ENCODE peak calls at places on chromosomes 12 and 14, in nine cellular contexts. K, A, S, Z, P, D, Y, E and W are unnamed samples.

GRCh38 chr12:104490850-104491249 is 34.1 kb downstream of the CHST11 start:
- DNase-seq in Z (no peak), Y (no peak), A (no peak), P (no peak), E (no peak), D (no peak), S (no peak), K (no peak), W (no peak)

GRCh38 chr14:92922883-92923743 is at the start of gene CHGA:
- DNase-seq in Z (peak; percentile 65), Y (no peak), S (peak; percentile 29), E (peak; percentile 60), A (peak; percentile 86), D (no peak), K (peak; percentile 29), P (no peak), W (peak; percentile 12)

GRCh38 chr12:56630180-56630632 is at the start of gene BAZ2A:
- DNase-seq in K (peak; percentile 68), E (peak; percentile 92), P (peak; percentile 58), S (peak; percentile 67), Y (peak; percentile 81), A (peak; percentile 95), D (no peak), Z (peak; percentile 94), W (peak; percentile 80)

GRCh38 chr14:94400454-94400853 is 12.1 kb upstream of the SERPINA1 start:
- DNase-seq in P (no peak), Z (no peak), A (no peak), K (no peak), D (no peak), S (no peak), Y (peak; percentile 61), E (no peak), W (no peak)

GRCh38 chr14:75301666-75302325 is 23.2 kb downstream of the FOS start:
- DNase-seq in S (peak; percentile 70), P (no peak), Z (no peak), K (no peak), D (no peak), A (peak; percentile 73), E (no peak), Y (peak; percentile 89), W (peak; percentile 30)

GRCh38 chr14:76050797-76051392 is 65.3 kb downstream of the IFT43 start:
- DNase-seq in K (peak; percentile 78), A (peak; percentile 79), S (peak; percentile 68), P (peak; percentile 49), D (no peak), E (peak; percentile 55), Z (peak; percentile 76), Y (peak; percentile 41), W (peak; percentile 84)

GRCh38 chr14:31059152-31059924 is 33.2 kb upstream of the STRN3 start:
- DNase-seq in D (no peak), Z (peak; percentile 45), A (peak; percentile 60), P (peak; percentile 88), K (peak; percentile 93), Y (no peak), S (peak; percentile 89), E (no peak), W (peak; percentile 89)

GRCh38 chr12:31011746-31012567 is 61.7 kb upstream of the DDX11 start:
- DNase-seq in Z (peak; percentile 16), K (no peak), E (no peak), D (no peak), Y (no peak), A (no peak), P (no peak), S (no peak), W (no peak)

GRCh38 chr14:91170504-91171121 is 56.7 kb downstream of the DGLUCY start:
- DNase-seq in E (no peak), Y (no peak), D (no peak), P (no peak), S (no peak), K (peak; percentile 71), Z (no peak), A (no peak), W (peak; percentile 48)

GRCh38 chr14:24818054-24818822 is 184.2 kb upstream of the GZMB start:
- DNase-seq in P (no peak), E (no peak), D (no peak), K (no peak), S (no peak), Y (peak; percentile 85), Z (no peak), A (peak; percentile 75), W (no peak)

GRCh38 chr14:24816011-24816928 is 182.3 kb upstream of the GZMB start:
- DNase-seq in P (peak; percentile 50), A (peak; percentile 67), Y (peak; percentile 77), Z (no peak), S (peak; percentile 34), K (peak; percentile 70), D (no peak), E (no peak), W (peak; percentile 12)

GRCh38 chr14:24816929-24817637 is 183.1 kb upstream of the GZMB start:
- DNase-seq in P (no peak), Y (peak; percentile 74), K (no peak), E (no peak), Z (no peak), A (peak; percentile 55), D (no peak), S (no peak), W (no peak)

GRCh38 chr14:24818823-24819341 is 184.9 kb upstream of the GZMB start:
- DNase-seq in E (no peak), P (no peak), S (no peak), K (no peak), Y (no peak), D (no peak), Z (no peak), A (no peak), W (no peak)

DNA sequence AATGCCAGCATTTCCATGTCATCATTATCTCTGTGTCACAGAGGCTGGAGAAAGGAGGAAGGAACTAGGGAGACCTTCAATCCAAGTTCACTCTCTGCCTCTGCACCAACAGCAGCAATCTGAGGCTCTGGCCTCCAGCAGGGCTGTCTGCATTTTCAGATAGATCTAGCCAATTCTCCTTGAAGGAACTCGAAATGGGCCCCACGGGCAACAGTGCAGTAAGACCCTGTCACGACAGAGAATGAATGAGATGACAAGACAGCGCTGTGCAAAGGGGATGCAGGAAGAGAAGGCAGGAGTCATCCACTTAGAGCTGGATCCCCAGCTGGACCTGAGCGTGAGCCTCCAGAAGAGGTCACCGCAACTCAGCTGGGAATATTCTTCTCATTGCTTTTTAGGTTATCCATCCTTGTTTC is 183.7 kb upstream of the GZMB start:
- DNase-seq in K (peak; percentile 62), Z (no peak), A (peak; percentile 39), S (peak; percentile 46), Y (no peak), E (no peak), D (no peak), P (no peak), W (no peak)
- TF ChIP-seq CTCF in K (peak; percentile 70), Z (peak; percentile 22), A (peak; percentile 51), S (peak; percentile 34), Y (peak; percentile 27), E (peak; percentile 23), D (no peak), P (peak; percentile 4), W (peak; percentile 67)

GRCh38 chr14:100669011-100669412 is 57.7 kb upstream of the DLK1 start:
- DNase-seq in Z (no peak), S (no peak), P (no peak), A (peak; percentile 9), K (no peak), E (no peak), D (no peak), Y (no peak), W (no peak)
- H3K4me3 ChIP-seq in Z (no peak overlapping the region), S (no peak overlapping the region), P (no peak overlapping the region), A (no peak overlapping the region), K (no peak overlapping the region), E (no peak overlapping the region), D (no peak overlapping the region), Y (no peak overlapping the region), W (no peak overlapping the region)

DNA sequence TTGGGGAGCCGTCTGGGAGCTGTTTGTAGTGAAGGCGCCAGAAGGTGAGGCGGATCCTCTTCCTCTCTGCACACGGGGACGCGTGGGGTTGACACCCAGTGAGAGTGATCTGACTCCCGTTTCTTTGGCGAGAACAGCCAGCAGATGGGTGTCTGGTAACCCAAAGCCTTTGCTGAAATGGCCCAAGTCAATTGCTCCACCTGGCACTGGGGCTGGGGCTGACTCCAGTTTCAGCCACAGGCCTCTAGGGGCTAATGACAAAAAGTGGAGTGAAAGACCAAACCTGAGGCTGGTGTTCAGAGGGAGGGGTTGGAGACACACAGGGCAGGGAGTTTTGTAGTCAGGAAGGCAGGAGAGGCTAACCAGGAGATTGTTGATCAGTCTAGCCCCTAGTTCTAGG is 87.0 kb downstream of the FRMD6 start:
- DNase-seq in P (no peak), S (no peak), E (peak; percentile 31), Y (no peak), Z (no peak), K (no peak), D (no peak), A (no peak), W (no peak)
- TF ChIP-seq CTCF in P (no peak), S (no peak), E (no peak), Y (no peak), Z (no peak), K (no peak), D (no peak), A (no peak), W (no peak)

DNA sequence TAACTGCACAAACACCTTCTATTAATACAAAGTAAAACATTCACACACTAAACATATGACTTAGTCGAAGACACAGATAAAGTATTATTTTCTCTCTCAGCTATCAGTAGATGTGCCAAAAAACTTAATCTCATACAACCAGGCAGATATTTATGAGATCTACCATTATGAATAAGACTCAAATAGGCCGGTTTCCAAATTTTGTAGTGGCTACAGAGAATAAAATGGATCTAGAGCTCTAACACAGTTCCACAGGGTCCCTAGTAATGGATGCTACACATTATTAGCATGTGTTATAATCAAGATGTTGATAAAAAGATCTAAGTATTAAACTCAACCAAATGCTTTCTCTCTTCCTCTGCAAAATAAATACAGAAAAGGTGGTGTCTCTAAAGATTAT is 10.4 kb downstream of the SAV1 start:
- DNase-seq in E (no peak), P (no peak), A (no peak), Z (no peak), K (peak; percentile 62), D (no peak), Y (no peak), S (no peak), W (no peak)
- H3K4me3 ChIP-seq in E (no peak overlapping the region), P (no peak overlapping the region), A (no peak overlapping the region), Z (peak overlapping the region; percentile 9), K (peak overlapping the region; percentile 1), D (no peak overlapping the region), Y (no peak overlapping the region), S (peak overlapping the region; percentile 6), W (no peak overlapping the region)

GRCh38 chr14:100278702-100279101 is 27.5 kb downstream of the SLC25A29 start:
- DNase-seq in E (no peak), K (peak; percentile 60), Z (no peak), D (no peak), S (peak; percentile 50), Y (no peak), A (no peak), P (peak; percentile 57), W (peak; percentile 49)
- TF ChIP-seq CTCF in E (no peak), K (peak; percentile 41), Z (no peak), D (no peak), S (peak; percentile 24), Y (no peak), A (no peak), P (peak; percentile 12), W (peak; percentile 30)

GRCh38 chr12:12997734-12998133 is 2.3 kb downstream of the HEBP1 start:
- DNase-seq in A (no peak), D (no peak), Z (no peak), S (no peak), K (no peak), E (no peak), Y (no peak), P (no peak), W (no peak)
- H3K4me3 ChIP-seq in A (no peak overlapping the region), D (no peak overlapping the region), Z (no peak overlapping the region), S (no peak overlapping the region), K (no peak overlapping the region), E (no peak overlapping the region), Y (no peak overlapping the region), P (no peak overlapping the region), W (no peak overlapping the region)

GRCh38 chr12:53740130-53740491 is 11.7 kb downstream of the CISTR start:
- DNase-seq in Y (no peak), D (no peak), P (no peak), A (no peak), K (no peak), Z (no peak), S (no peak), E (no peak), W (no peak)
- TF ChIP-seq CTCF in Y (no peak), D (no peak), P (no peak), A (no peak), K (no peak), Z (peak; percentile 21), S (no peak), E (no peak), W (no peak)